ENCODE peak calls at places on chromosomes 1 and 21, in four cellular contexts. I is WTC11; Z is T47D; X is stimulated activated CD4-positive, alpha-beta T cell treated with anti-CD3 and anti-CD28 coated beads, Interleukin-2, amount 100 ng/mL, for 48 hours. V is an unnamed sample.

GRCh38 chr21:45029298-45029967 is 44.9 kb upstream of the ADARB1 start:
- DNase-seq in I (no peak), Z (no peak), X (no peak), V (no peak)

GRCh38 chr1:37471345-37472231 is 2.8 kb upstream of the ZC3H12A start:
- DNase-seq in I (peak; percentile 44), Z (peak; percentile 57), X (no peak), V (peak; percentile 71)

GRCh38 chr1:157993179-157994080 is at the start of gene KIRREL1:
- DNase-seq in I (peak; percentile 44), Z (peak; percentile 52), X (no peak), V (no peak)

GRCh38 chr1:116855220-116855619 is 54.5 kb upstream of the PTGFRN start:
- DNase-seq in I (no peak), Z (no peak), X (no peak), V (no peak)

GRCh38 chr1:40711465-40712404 is 20.2 kb downstream of the NFYC start:
- DNase-seq in I (no peak), Z (no peak), X (no peak), V (no peak)

GRCh38 chr1:228814091-228814610 is 78.9 kb downstream of the RHOU start:
- DNase-seq in I (no peak), Z (no peak), X (no peak), V (no peak)

GRCh38 chr1:201933840-201934430 is 12.4 kb downstream of the LMOD1 start:
- DNase-seq in I (no peak), Z (no peak), X (no peak), V (no peak)

GRCh38 chr1:246199086-246199485 is 308.0 kb downstream of the SMYD3 start:
- DNase-seq in I (no peak), Z (no peak), X (no peak), V (no peak)

GRCh38 chr1:46596846-46597245 is 7.2 kb downstream of the MKNK1 start:
- DNase-seq in I (no peak), Z (no peak), X (no peak), V (no peak)

GRCh38 chr1:205262706-205263105 is 35.0 kb downstream of the TMCC2 start:
- DNase-seq in I (no peak), Z (no peak), X (no peak), V (no peak)

GRCh38 chr1:15848143-15848928 is 829 bp downstream of the SPEN start:
- DNase-seq in I (peak; percentile 44), Z (no peak), X (peak; percentile 30), V (no peak)

GRCh38 chr21:36483095-36483494 is 3.2 kb upstream of the CLDN14 start:
- DNase-seq in I (no peak), Z (no peak), X (no peak), V (no peak)

GRCh38 chr1:4176841-4177240 is 276.8 kb upstream of the C1orf174 start:
- DNase-seq in I (no peak), Z (no peak), X (no peak), V (no peak)

GRCh38 chr1:67535474-67535873 is 105.3 kb upstream of the SERBP1 start:
- DNase-seq in I (peak; percentile 80), Z (peak; percentile 11), X (peak; percentile 57), V (peak; percentile 48)

GRCh38 chr21:40049031-40049958 is 182.1 kb downstream of the PCP4 start:
- DNase-seq in I (no peak), Z (peak; percentile 24), X (no peak), V (no peak)

GRCh38 chr1:61818992-61819391 is 76.7 kb downstream of the PATJ start:
- DNase-seq in I (no peak), Z (no peak), X (no peak), V (no peak)

GRCh38 chr1:211372463-211372862 is 45.8 kb downstream of the TRAF5 start:
- DNase-seq in I (no peak), Z (no peak), X (no peak), V (no peak)

GRCh38 chr1:205592443-205593003 is 39.3 kb downstream of the ELK4 start:
- DNase-seq in I (no peak), Z (no peak), X (no peak), V (no peak)

GRCh38 chr1:201191723-201192477 is 1.3 kb downstream of the IGFN1 start:
- DNase-seq in I (no peak), Z (no peak), X (peak; percentile 35), V (no peak)

GRCh38 chr1:63630238-63630637 is 37.0 kb downstream of the PGM1 start:
- DNase-seq in I (no peak), Z (no peak), X (no peak), V (no peak)

GRCh38 chr1:31244326-31244725 is 4.6 kb upstream of the NKAIN1 start:
- DNase-seq in I (no peak), Z (no peak), X (no peak), V (no peak)

GRCh38 chr1:32454726-32455125 is 10.1 kb upstream of the ZBTB8B start:
- DNase-seq in I (no peak), Z (no peak), X (no peak), V (no peak)

GRCh38 chr1:228786361-228787129 is 51.3 kb downstream of the RHOU start:
- DNase-seq in I (no peak), Z (no peak), X (no peak), V (no peak)

GRCh38 chr21:36209626-36210171 is 53.1 kb downstream of the DOP1B start:
- DNase-seq in I (peak; percentile 68), Z (peak; percentile 44), X (peak; percentile 26), V (no peak)

GRCh38 chr1:64343105-64343960 is 126.6 kb upstream of the CACHD1 start:
- DNase-seq in I (no peak), Z (peak; percentile 11), X (no peak), V (no peak)

GRCh38 chr1:90579212-90579802 is 137.8 kb downstream of the BARHL2 start:
- DNase-seq in I (no peak), Z (peak; percentile 15), X (no peak), V (peak; percentile 15)

GRCh38 chr1:164667010-164667409 is 108.0 kb downstream of the PBX1 start:
- DNase-seq in I (no peak), Z (no peak), X (no peak), V (no peak)

GRCh38 chr1:41516168-41516961 is 31.9 kb upstream of the EDN2 start:
- DNase-seq in I (peak; percentile 90), Z (peak; percentile 82), X (peak; percentile 77), V (peak; percentile 96)

GRCh38 chr1:10610901-10611600 is 136.3 kb downstream of the PEX14 start:
- DNase-seq in I (no peak), Z (no peak), X (no peak), V (no peak)

GRCh38 chr1:186655877-186656276 is 24.3 kb downstream of the PTGS2 start:
- DNase-seq in I (no peak), Z (no peak), X (no peak), V (no peak)

GRCh38 chr1:100868364-100868995 is 26.2 kb downstream of the EXTL2 start:
- DNase-seq in I (no peak), Z (peak; percentile 2), X (no peak), V (no peak)

GRCh38 chr1:176656257-176656995 is 193.5 kb downstream of the PAPPA2 start:
- DNase-seq in I (no peak), Z (no peak), X (no peak), V (no peak)

GRCh38 chr21:18155508-18156193 is 89.0 kb upstream of the CHODL start:
- DNase-seq in I (no peak), Z (no peak), X (no peak), V (no peak)

GRCh38 chr21:36587388-36587787 is 107.5 kb upstream of the CLDN14 start:
- DNase-seq in I (no peak), Z (no peak), X (no peak), V (no peak)